ENCODE peak calls at places on chromosome 17, in ten cellular contexts. One of them, this sample, is unnamed.

GRCh38 chr17:56798916-56799315 is 34.8 kb downstream of the C17orf67 start:
- DNase-seq in KG1: no peak
- DNase-seq in amygdala: no peak
- DNase-seq in nucleus accumbens: no peak
- DNase-seq in GM12864: no peak
- DNase-seq in activated CD4-positive, alpha-beta T cell treated with anti-CD3 and anti-CD28 coated beads, Interleukin-2, amount 50 U/mL, for 1 hour: no peak
- DNase-seq in RPMI7951: peak; percentile 44
- DNase-seq in anterior cingulate cortex: no peak
- DNase-seq in NCI-H524 treated with DMSO at 0.1 percent for 48 hours: no peak
- DNase-seq in left cardiac atrium: no peak
- DNase-seq in this sample: no peak

GRCh38 chr17:8237175-8237574 is 10.7 kb downstream of the CTC1 start:
- DNase-seq in KG1: no peak
- DNase-seq in amygdala: no peak
- DNase-seq in nucleus accumbens: no peak
- DNase-seq in GM12864: no peak
- DNase-seq in activated CD4-positive, alpha-beta T cell treated with anti-CD3 and anti-CD28 coated beads, Interleukin-2, amount 50 U/mL, for 1 hour: no peak
- DNase-seq in RPMI7951: no peak
- DNase-seq in anterior cingulate cortex: no peak
- DNase-seq in NCI-H524 treated with DMSO at 0.1 percent for 48 hours: no peak
- DNase-seq in left cardiac atrium: no peak
- DNase-seq in this sample: no peak

GRCh38 chr17:30062372-30062771 is 54.2 kb upstream of the NSRP1 start:
- DNase-seq in KG1: no peak
- DNase-seq in amygdala: no peak
- DNase-seq in nucleus accumbens: no peak
- DNase-seq in GM12864: no peak
- DNase-seq in activated CD4-positive, alpha-beta T cell treated with anti-CD3 and anti-CD28 coated beads, Interleukin-2, amount 50 U/mL, for 1 hour: no peak
- DNase-seq in RPMI7951: no peak
- DNase-seq in anterior cingulate cortex: no peak
- DNase-seq in NCI-H524 treated with DMSO at 0.1 percent for 48 hours: no peak
- DNase-seq in left cardiac atrium: no peak
- DNase-seq in this sample: no peak

GRCh38 chr17:67672592-67672991 is 45.1 kb upstream of the NOL11 start:
- DNase-seq in KG1: no peak
- DNase-seq in amygdala: no peak
- DNase-seq in nucleus accumbens: no peak
- DNase-seq in GM12864: no peak
- DNase-seq in activated CD4-positive, alpha-beta T cell treated with anti-CD3 and anti-CD28 coated beads, Interleukin-2, amount 50 U/mL, for 1 hour: no peak
- DNase-seq in RPMI7951: no peak
- DNase-seq in anterior cingulate cortex: no peak
- DNase-seq in NCI-H524 treated with DMSO at 0.1 percent for 48 hours: no peak
- DNase-seq in left cardiac atrium: no peak
- DNase-seq in this sample: no peak

GRCh38 chr17:58802188-58802587 is 46.5 kb downstream of the PPM1E start:
- DNase-seq in KG1: no peak
- DNase-seq in amygdala: no peak
- DNase-seq in nucleus accumbens: no peak
- DNase-seq in GM12864: no peak
- DNase-seq in activated CD4-positive, alpha-beta T cell treated with anti-CD3 and anti-CD28 coated beads, Interleukin-2, amount 50 U/mL, for 1 hour: no peak
- DNase-seq in RPMI7951: no peak
- DNase-seq in anterior cingulate cortex: no peak
- DNase-seq in NCI-H524 treated with DMSO at 0.1 percent for 48 hours: no peak
- DNase-seq in left cardiac atrium: no peak
- DNase-seq in this sample: no peak

GRCh38 chr17:8154608-8155152 is 2.5 kb upstream of the PER1 start:
- DNase-seq in KG1: no peak
- DNase-seq in amygdala: no peak
- DNase-seq in nucleus accumbens: no peak
- DNase-seq in GM12864: no peak
- DNase-seq in activated CD4-positive, alpha-beta T cell treated with anti-CD3 and anti-CD28 coated beads, Interleukin-2, amount 50 U/mL, for 1 hour: no peak
- DNase-seq in RPMI7951: no peak
- DNase-seq in anterior cingulate cortex: no peak
- DNase-seq in NCI-H524 treated with DMSO at 0.1 percent for 48 hours: no peak
- DNase-seq in left cardiac atrium: no peak
- DNase-seq in this sample: no peak

GRCh38 chr17:64264891-64265290 is 1.8 kb upstream of the TEX2 start:
- DNase-seq in KG1: no peak
- DNase-seq in amygdala: no peak
- DNase-seq in nucleus accumbens: no peak
- DNase-seq in GM12864: no peak
- DNase-seq in activated CD4-positive, alpha-beta T cell treated with anti-CD3 and anti-CD28 coated beads, Interleukin-2, amount 50 U/mL, for 1 hour: no peak
- DNase-seq in RPMI7951: no peak
- DNase-seq in anterior cingulate cortex: no peak
- DNase-seq in NCI-H524 treated with DMSO at 0.1 percent for 48 hours: no peak
- DNase-seq in left cardiac atrium: no peak
- DNase-seq in this sample: no peak

GRCh38 chr17:10001296-10001904 is 96.3 kb upstream of the RCVRN start:
- DNase-seq in KG1: no peak
- DNase-seq in amygdala: no peak
- DNase-seq in nucleus accumbens: no peak
- DNase-seq in GM12864: no peak
- DNase-seq in activated CD4-positive, alpha-beta T cell treated with anti-CD3 and anti-CD28 coated beads, Interleukin-2, amount 50 U/mL, for 1 hour: no peak
- DNase-seq in RPMI7951: no peak
- DNase-seq in anterior cingulate cortex: no peak
- DNase-seq in NCI-H524 treated with DMSO at 0.1 percent for 48 hours: no peak
- DNase-seq in left cardiac atrium: no peak
- DNase-seq in this sample: no peak

This sample was measured in heart left ventricle.